ENCODE peak calls at places on chromosome 20, in nine cellular contexts. I, P, M, D, B, E, F, T and Z are unnamed samples.

GRCh38 chr20:47506335-47506734 is 4.6 kb downstream of the NCOA3 start:
- DNase-seq in I (no peak), P (peak; percentile 1), M (no peak), D (no peak), B (no peak), E (no peak), F (no peak), T (no peak), Z (no peak)

GRCh38 chr20:51382986-51383821 is 159.3 kb downstream of the NFATC2 start:
- DNase-seq in I (no peak), P (no peak), M (no peak), D (peak; percentile 71), B (peak; percentile 29), E (no peak), F (no peak), T (no peak), Z (no peak)

GRCh38 chr20:39524371-39524911 is 562.3 kb downstream of the DHX35 start:
- DNase-seq in I (no peak), P (no peak), M (no peak), D (no peak), B (no peak), E (no peak), F (no peak), T (no peak), Z (no peak)

GRCh38 chr20:57030611-57031600 is 235.5 kb downstream of the BMP7 start:
- DNase-seq in I (peak; percentile 27), P (no peak), M (peak; percentile 60), D (no peak), B (peak; percentile 56), E (no peak), F (no peak), T (no peak), Z (peak; percentile 89)

GRCh38 chr20:11229772-11230171 is 556.0 kb upstream of the JAG1 start:
- DNase-seq in I (peak; percentile 99), P (no peak), M (peak; percentile 95), D (peak; percentile 31), B (peak; percentile 4), E (no peak), F (peak; percentile 50), T (no peak), Z (peak; percentile 99)

GRCh38 chr20:17525650-17526049 is 5.5 kb downstream of the BFSP1 start:
- DNase-seq in I (no peak), P (peak; percentile 74), M (no peak), D (peak; percentile 32), B (peak; percentile 37), E (no peak), F (no peak), T (peak; percentile 47), Z (peak; percentile 11)

GRCh38 chr20:45826381-45827019 is 612 bp downstream of the TNNC2 start:
- DNase-seq in I (peak; percentile 31), P (no peak), M (no peak), D (no peak), B (peak; percentile 68), E (no peak), F (no peak), T (no peak), Z (peak; percentile 39)

GRCh38 chr20:51750037-51750769 is 18.0 kb downstream of the ATP9A start:
- DNase-seq in I (peak; percentile 94), P (no peak), M (peak; percentile 78), D (peak; percentile 87), B (peak; percentile 95), E (no peak), F (peak; percentile 60), T (no peak), Z (peak; percentile 68)

GRCh38 chr20:22663528-22664025 is 79.2 kb upstream of the FOXA2 start:
- DNase-seq in I (no peak), P (peak; percentile 87), M (no peak), D (no peak), B (no peak), E (no peak), F (no peak), T (no peak), Z (no peak)

GRCh38 chr20:60206259-60206658 is 248.0 kb downstream of the CDH26 start:
- DNase-seq in I (peak; percentile 49), P (peak; percentile 76), M (no peak), D (no peak), B (peak; percentile 51), E (peak; percentile 20), F (no peak), T (peak; percentile 14), Z (peak; percentile 54)

GRCh38 chr20:54229566-54229965 is 21.7 kb downstream of the PFDN4 start:
- DNase-seq in I (no peak), P (no peak), M (no peak), D (no peak), B (no peak), E (no peak), F (no peak), T (no peak), Z (no peak)
- TF ChIP-seq CTCF in I (no peak), P (no peak), M (no peak), D (no peak), B (no peak), E (no peak), F (no peak), T (no peak), Z (no peak)

DNA sequence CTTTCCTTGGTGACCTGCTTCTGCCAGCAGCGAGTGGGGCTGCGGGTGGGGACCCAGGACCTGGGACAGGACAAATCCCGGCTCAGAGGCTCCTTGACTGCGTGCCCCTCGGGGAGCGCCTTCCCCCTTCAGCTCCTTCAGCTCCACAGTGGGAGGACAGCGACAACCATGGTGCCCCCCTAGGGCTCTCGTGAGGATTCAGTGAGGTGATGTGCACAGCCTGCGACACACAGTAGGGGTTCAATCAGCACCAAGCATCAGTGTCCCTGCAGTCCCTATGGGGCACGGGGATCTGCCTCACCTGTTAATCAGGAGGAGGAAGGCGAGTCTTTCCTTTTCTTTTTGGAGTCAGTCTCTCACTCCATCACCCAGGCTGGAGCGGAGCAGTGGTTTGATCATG is 209.2 kb downstream of the PREX1 start:
- DNase-seq in I (no peak), P (no peak), M (no peak), D (no peak), B (no peak), E (no peak), F (no peak), T (no peak), Z (no peak)
- TF ChIP-seq CTCF in I (no peak), P (no peak), M (no peak), D (no peak), B (no peak), E (no peak), F (no peak), T (no peak), Z (no peak)

GRCh38 chr20:34112600-34113061 is 588 bp upstream of the EIF2S2 start:
- DNase-seq in I (peak; percentile 31), P (peak; percentile 36), M (no peak), D (peak; percentile 32), B (peak; percentile 25), E (peak; percentile 25), F (peak; percentile 12), T (peak; percentile 29), Z (peak; percentile 34)
- TF ChIP-seq CTCF in I (no peak), P (no peak), M (no peak), D (no peak), B (no peak), E (no peak), F (no peak), T (no peak), Z (no peak)

GRCh38 chr20:62822788-62823651 is 6.2 kb downstream of the COL9A3 start:
- DNase-seq in I (peak; percentile 11), P (peak; percentile 77), M (no peak), D (peak; percentile 74), B (no peak), E (no peak), F (no peak), T (peak; percentile 69), Z (no peak)
- TF ChIP-seq CTCF in I (peak; percentile 38), P (peak; percentile 58), M (peak; percentile 27), D (peak; percentile 39), B (no peak), E (peak; percentile 45), F (no peak), T (peak; percentile 66), Z (peak; percentile 52)

DNA sequence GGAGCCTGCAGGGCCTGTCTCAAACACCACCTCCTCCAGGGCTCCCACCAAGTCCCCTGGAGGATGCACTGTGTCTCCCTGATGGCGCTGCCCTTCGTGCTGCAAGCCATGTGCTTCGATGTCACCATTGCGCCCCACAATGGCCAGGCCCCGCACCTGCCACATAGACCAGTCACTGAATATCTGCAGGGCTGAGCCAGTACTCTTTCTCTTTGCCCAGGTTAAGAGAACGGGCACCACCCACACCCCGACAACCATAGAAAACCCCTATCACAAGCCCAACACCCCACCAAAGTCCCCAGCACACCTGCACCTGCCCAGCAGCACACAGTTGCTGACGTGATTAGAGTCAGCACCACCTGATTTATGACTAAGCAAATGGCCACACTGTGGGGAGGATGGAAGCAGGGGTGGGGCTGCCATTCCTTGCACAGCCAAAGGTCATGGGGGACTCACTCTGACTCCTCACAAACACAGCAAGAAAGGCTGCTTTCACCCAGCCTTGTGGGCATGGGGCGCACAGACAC is 104.3 kb downstream of the SLC23A2 start:
- DNase-seq in I (no peak), P (peak; percentile 81), M (no peak), D (no peak), B (no peak), E (no peak), F (no peak), T (peak; percentile 85), Z (no peak)
- TF ChIP-seq CTCF in I (no peak), P (peak; percentile 66), M (no peak), D (no peak), B (no peak), E (peak; percentile 20), F (no peak), T (peak; percentile 65), Z (no peak)

DNA sequence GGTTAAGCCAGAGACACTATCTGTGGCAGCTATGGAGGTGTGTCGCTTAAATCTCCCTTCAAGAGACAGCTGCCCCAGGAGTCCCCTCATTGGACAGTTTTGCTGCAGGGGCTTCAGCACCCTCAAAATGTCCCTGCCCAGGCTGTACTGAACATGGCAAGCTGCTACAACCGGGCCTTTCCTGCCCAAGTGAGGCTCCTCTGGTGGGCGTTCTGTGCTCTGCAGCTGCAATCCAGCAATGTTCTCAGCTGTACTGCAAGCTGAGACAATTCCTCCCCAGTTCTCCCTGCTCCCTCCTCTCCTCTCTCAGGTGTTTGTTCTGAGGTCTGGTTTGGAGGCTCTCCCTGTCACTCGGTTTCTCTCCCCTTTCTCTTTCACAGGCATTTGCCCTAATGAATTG is 190.8 kb upstream of the LAMP5 start:
- DNase-seq in I (no peak), P (peak; percentile 71), M (no peak), D (no peak), B (no peak), E (no peak), F (no peak), T (no peak), Z (no peak)
- TF ChIP-seq CTCF in I (peak; percentile 36), P (peak; percentile 65), M (peak; percentile 47), D (no peak), B (peak; percentile 8), E (peak; percentile 53), F (no peak), T (peak; percentile 15), Z (peak; percentile 80)